ENCODE peak calls at places on chromosome 15, in eight cellular contexts. F, K, R, J, S, X, Q and M are unnamed samples.

GRCh38 chr15:100571592-100572167 is 30.3 kb downstream of the LINS1 start:
- DNase-seq in Q (no peak), K (no peak), S (no peak), F (no peak), X (no peak), R (no peak), J (no peak), M (no peak)

GRCh38 chr15:52717924-52718323 is 38.7 kb upstream of the ATOSA start:
- DNase-seq in J (peak), K (no peak), X (no peak), F (no peak), Q (no peak), S (peak), R (no peak), M (no peak)

GRCh38 chr15:74878273-74878672 is 5.1 kb upstream of the SCAMP2 start:
- DNase-seq in Q (no peak), K (no peak), S (no peak), J (no peak), X (no peak), F (no peak), R (no peak), M (no peak)

GRCh38 chr15:101370330-101371024 is 75.4 kb upstream of the SNRPA1 start:
- DNase-seq in R (no peak), S (no peak), K (no peak), J (no peak), X (no peak), Q (no peak), F (no peak), M (no peak)

GRCh38 chr15:63583027-63583426 is 14.2 kb upstream of the FBXL22 start:
- DNase-seq in K (no peak), X (no peak), J (peak), R (peak), S (no peak), Q (no peak), F (peak), M (no peak)

GRCh38 chr15:55186331-55186730 is 10.4 kb downstream of the RSL24D1 start:
- DNase-seq in J (no peak), X (no peak), Q (no peak), S (no peak), R (no peak), F (no peak), K (no peak), M (no peak)

GRCh38 chr15:98296653-98297052 is 336.1 kb downstream of the ARRDC4 start:
- DNase-seq in J (no peak), S (no peak), R (no peak), Q (no peak), F (no peak), X (no peak), K (no peak), M (no peak)

GRCh38 chr15:100861511-100861991 is 18.1 kb upstream of the ALDH1A3 start:
- DNase-seq in F (no peak), R (peak), J (no peak), S (no peak), X (no peak), K (no peak), Q (no peak), M (no peak)

GRCh38 chr15:77797270-77797669 is 164.6 kb upstream of the LINGO1 start:
- DNase-seq in R (no peak), K (no peak), J (no peak), F (no peak), X (no peak), Q (peak), S (no peak), M (no peak)

GRCh38 chr15:66483131-66483566 is 14.4 kb downstream of the SNAPC5 start:
- DNase-seq in X (no peak), K (no peak), Q (no peak), F (peak), S (no peak), R (peak), J (peak), M (peak)

GRCh38 chr15:78322724-78323395 is 17.3 kb upstream of the CRABP1 start:
- DNase-seq in S (no peak), Q (no peak), J (no peak), F (no peak), X (no peak), R (no peak), K (no peak), M (no peak)

GRCh38 chr15:86178845-86179244 is 99.2 kb downstream of the AGBL1 start:
- DNase-seq in F (no peak), R (no peak), X (no peak), S (no peak), Q (no peak), J (no peak), K (no peak), M (no peak)

GRCh38 chr15:86183765-86184491 is 104.3 kb downstream of the AGBL1 start:
- DNase-seq in S (no peak), K (no peak), R (no peak), X (no peak), J (no peak), Q (no peak), F (no peak), M (no peak)
- TF ChIP-seq CTCF in S (no peak), K (no peak), R (no peak), X (no peak), J (no peak), Q (no peak), F (no peak), M (no peak)

GRCh38 chr15:96338772-96339661 is 8.5 kb downstream of the NR2F2 start:
- DNase-seq in S (peak), K (no peak), J (peak), Q (peak), X (peak), R (peak), F (peak), M (no peak)
- H3K4me3 ChIP-seq in S (peak), K (peak), J (peak), Q (no peak), X (peak), R (peak), F (peak), M (peak)

GRCh38 chr15:25436707-25437106 is 2.1 kb downstream of the UBE3A start:
- DNase-seq in J (no peak), X (no peak), R (no peak), K (no peak), F (no peak), S (no peak), Q (no peak), M (no peak)

GRCh38 chr15:25438601-25439455 is at the start of gene UBE3A:
- DNase-seq in X (peak), Q (peak), K (peak), F (peak), J (peak), R (peak), S (peak), M (peak)

GRCh38 chr15:25439456-25439836 is 622 bp upstream of the UBE3A start:
- DNase-seq in X (peak), J (peak), R (peak), Q (peak), F (no peak), S (no peak), K (no peak), M (no peak)

GRCh38 chr15:25435474-25436243 is 3.2 kb downstream of the UBE3A start:
- DNase-seq in R (no peak), F (no peak), X (no peak), Q (no peak), J (no peak), K (no peak), S (no peak), M (no peak)

DNA sequence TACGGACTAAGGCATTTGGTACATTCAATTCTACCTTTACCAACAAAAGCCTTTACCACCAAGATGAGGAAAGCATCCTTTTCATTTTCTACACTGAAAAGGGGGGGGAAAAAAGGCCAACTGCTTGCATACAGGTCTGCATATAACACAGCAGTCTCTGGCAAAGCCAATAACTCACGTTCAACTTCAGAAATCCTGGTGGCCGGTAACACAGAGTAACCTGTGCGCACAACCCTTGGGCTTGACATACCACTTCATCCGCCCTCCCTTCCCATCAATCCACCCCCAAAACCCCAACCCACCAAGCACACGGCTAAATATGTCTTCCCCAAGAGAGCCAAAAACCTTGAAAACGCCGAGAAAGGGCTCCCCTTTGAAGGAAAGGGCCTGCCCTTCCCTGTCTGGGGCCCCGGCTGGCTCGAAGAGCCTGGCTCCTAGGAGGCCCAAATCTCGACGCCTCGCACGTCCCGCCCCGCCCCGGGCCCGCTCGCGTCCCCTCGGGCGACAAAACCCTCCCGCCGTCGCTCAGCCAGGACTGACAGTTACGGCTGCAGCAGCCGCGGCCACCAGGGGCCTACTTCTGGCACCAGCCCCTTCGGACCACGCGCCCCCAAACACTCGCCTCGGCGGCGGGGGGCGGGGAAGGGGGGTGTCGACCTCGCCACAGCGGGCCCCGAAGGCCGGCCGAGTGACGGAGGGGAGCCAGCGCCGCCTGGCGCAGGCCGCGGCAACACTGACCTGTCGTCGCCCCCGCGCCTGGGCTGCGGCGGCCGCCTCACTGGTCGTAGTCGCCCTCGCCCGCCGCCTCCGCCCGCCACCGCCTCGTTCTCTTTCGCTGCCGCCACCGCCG is 848 bp downstream of the UBE3A start:
- DNase-seq in J (peak), R (peak), K (peak), F (peak), X (peak), S (no peak), Q (peak), M (no peak)
- TF ChIP-seq CTCF in J (peak), R (no peak), K (no peak), F (peak), X (peak), S (peak), Q (no peak), M (no peak)

GRCh38 chr15:95170587-95171380 is 939.4 kb downstream of the MCTP2 start:
- DNase-seq in F (no peak), X (no peak), R (no peak), S (no peak), Q (no peak), J (no peak), K (no peak), M (no peak)

GRCh38 chr15:95174880-95175279 is 943.5 kb downstream of the MCTP2 start:
- DNase-seq in Q (no peak), J (no peak), R (peak), F (no peak), S (no peak), X (no peak), K (no peak), M (no peak)

GRCh38 chr15:95174281-95174680 is 942.9 kb downstream of the MCTP2 start:
- DNase-seq in R (peak), Q (no peak), J (no peak), F (no peak), X (no peak), K (peak), S (no peak), M (no peak)

GRCh38 chr15:95171551-95171950 is 940.2 kb downstream of the MCTP2 start:
- DNase-seq in K (no peak), S (no peak), X (no peak), J (no peak), Q (no peak), R (no peak), F (no peak), M (no peak)

GRCh38 chr15:95169701-95170459 is 938.5 kb downstream of the MCTP2 start:
- DNase-seq in X (no peak), R (peak), K (peak), S (no peak), J (peak), Q (peak), F (no peak), M (no peak)
- H3K4me3 ChIP-seq in X (no peak), R (no peak), K (peak), S (no peak), J (no peak), Q (no peak), F (no peak), M (no peak)